ENCODE peak calls at places on chromosomes 6 and 20, in eight cellular contexts. K is A673, F is choroid plexus epithelial cell, X is HCT116, C is HAP-1, N is psoas muscle, J is neural progenitor cell, E is fibroblast of pulmonary artery. V is an unnamed sample.

GRCh38 chr6:34138924-34139323 is 7.0 kb downstream of the GRM4 start:
- DNase-seq in K (no peak), C (no peak), E (no peak), F (no peak), N (no peak), J (peak), X (no peak), V (no peak)

GRCh38 chr6:169782966-169783760 is 31.7 kb downstream of the ERMARD start:
- DNase-seq in J (no peak), C (no peak), F (no peak), E (no peak), K (no peak), N (no peak), X (no peak), V (no peak)

GRCh38 chr6:3546121-3546520 is 89.3 kb upstream of the SLC22A23 start:
- DNase-seq in C (no peak), E (no peak), K (no peak), J (no peak), N (no peak), X (no peak), F (no peak), V (no peak)

GRCh38 chr20:31569163-31570020 is 35.7 kb upstream of the ID1 start:
- DNase-seq in N (peak), F (peak), K (peak), E (peak), J (peak), C (peak), X (no peak), V (peak)

GRCh38 chr20:21303872-21304586 is 898 bp downstream of the XRN2 start:
- DNase-seq in J (no peak), X (no peak), K (peak), E (peak), N (no peak), F (peak), C (no peak), V (no peak)

GRCh38 chr6:131694832-131695426 is 6.3 kb downstream of the OR2A4 start:
- DNase-seq in E (peak), K (peak), F (peak), N (no peak), X (peak), C (peak), J (peak), V (peak)

GRCh38 chr20:12581644-12582350 is 427.0 kb upstream of the SPTLC3 start:
- DNase-seq in X (no peak), K (no peak), J (no peak), E (no peak), C (no peak), F (no peak), N (no peak), V (no peak)

GRCh38 chr6:42168650-42169049 is 4.5 kb upstream of the GUCA1A start:
- DNase-seq in C (no peak), J (no peak), F (no peak), K (no peak), N (no peak), E (no peak), X (no peak), V (no peak)

GRCh38 chr6:107032051-107032450 is 4.1 kb downstream of the MTRES1 start:
- DNase-seq in K (no peak), X (no peak), J (no peak), C (no peak), E (peak), N (no peak), F (no peak), V (no peak)

GRCh38 chr20:3174442-3175263 is 1.3 kb upstream of the LZTS3 start:
- DNase-seq in E (peak), C (peak), F (peak), J (peak), K (peak), N (no peak), X (peak), V (no peak)

GRCh38 chr6:91376686-91377085 is 789.8 kb upstream of the MAP3K7 start:
- DNase-seq in K (peak), F (no peak), J (no peak), X (no peak), E (no peak), N (no peak), C (no peak), V (peak)

GRCh38 chr6:142421285-142422202 is 119.7 kb downstream of the ADGRG6 start:
- DNase-seq in F (no peak), N (no peak), J (no peak), K (peak), C (no peak), E (no peak), X (no peak), V (no peak)

GRCh38 chr6:121652726-121653623 is 217.5 kb downstream of the GJA1 start:
- DNase-seq in X (peak), N (no peak), K (peak), F (peak), J (no peak), C (no peak), E (peak), V (no peak)

GRCh38 chr20:39036011-39036410 is 73.9 kb downstream of the DHX35 start:
- DNase-seq in X (no peak), K (no peak), N (no peak), F (peak), J (no peak), C (no peak), E (peak), V (no peak)

GRCh38 chr6:32173051-32173727 is 2.7 kb downstream of the AGPAT1 start:
- DNase-seq in J (no peak), N (no peak), C (no peak), X (no peak), E (no peak), F (no peak), K (no peak), V (no peak)

GRCh38 chr6:100730581-100730980 is 150.5 kb downstream of the ASCC3 start:
- DNase-seq in N (no peak), E (no peak), X (no peak), J (no peak), K (peak), C (peak), F (no peak), V (no peak)

GRCh38 chr6:26743941-26744699 is 84.6 kb upstream of the ZNF322 start:
- DNase-seq in K (no peak), J (peak), C (no peak), N (no peak), E (no peak), F (no peak), X (no peak), V (no peak)

GRCh38 chr20:44314870-44315269 is 3.9 kb upstream of the FITM2 start:
- DNase-seq in N (no peak), K (no peak), C (no peak), X (no peak), J (no peak), E (no peak), F (no peak), V (no peak)

GRCh38 chr6:46704562-46704961 is 16.9 kb downstream of the TDRD6 start:
- DNase-seq in J (peak), N (no peak), C (no peak), E (peak), X (peak), F (peak), K (peak), V (no peak)

GRCh38 chr6:43713611-43714310 is 26.2 kb upstream of the MRPS18A start:
- DNase-seq in N (no peak), F (no peak), C (no peak), X (no peak), E (no peak), K (no peak), J (no peak), V (no peak)

GRCh38 chr6:43714311-43715055 is 26.9 kb upstream of the MRPS18A start:
- DNase-seq in X (no peak), K (peak), N (peak), F (peak), C (no peak), J (peak), E (peak), V (no peak)

GRCh38 chr6:43716099-43716498 is 28.5 kb upstream of the MRPS18A start:
- DNase-seq in F (peak), K (peak), E (peak), J (no peak), X (no peak), C (no peak), N (peak), V (no peak)

GRCh38 chr6:43717389-43717788 is 29.8 kb upstream of the MRPS18A start:
- DNase-seq in C (no peak), K (no peak), J (no peak), N (no peak), X (no peak), F (no peak), E (no peak), V (no peak)

GRCh38 chr6:43715056-43715788 is 27.6 kb upstream of the MRPS18A start:
- DNase-seq in K (no peak), E (no peak), X (no peak), C (no peak), F (no peak), J (no peak), N (no peak), V (no peak)
- H3K4me3 ChIP-seq in K (no peak), E (no peak), X (no peak), C (no peak), F (no peak), J (no peak), N (no peak), V (no peak)

DNA sequence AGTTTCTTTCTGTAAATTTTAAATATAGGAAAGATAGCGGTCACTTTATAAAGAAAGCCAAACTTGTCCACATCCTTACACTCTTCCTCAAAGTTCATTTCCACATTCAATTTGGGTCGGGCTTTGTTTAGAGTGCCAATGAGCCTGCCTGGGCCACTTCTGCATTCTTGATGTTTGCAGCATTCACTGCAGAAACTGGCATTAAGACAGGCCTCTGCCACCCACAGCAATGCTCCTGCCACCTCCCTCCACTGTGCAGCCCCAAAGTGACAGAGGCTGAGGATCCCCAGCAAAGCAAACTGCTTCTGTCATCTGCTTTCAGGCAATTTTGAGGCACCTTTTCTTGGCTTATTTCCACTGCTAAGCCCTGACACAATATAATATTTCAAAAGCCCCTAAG is 61.2 kb downstream of the TNFAIP3 start:
- DNase-seq in E (no peak), X (no peak), C (no peak), J (no peak), K (no peak), N (no peak), F (no peak), V (peak)
- H3K4me3 ChIP-seq in E (no peak), X (no peak), C (no peak), J (no peak), K (no peak), N (no peak), F (no peak), V (no peak)

GRCh38 chr20:53738945-53739798 is 145.5 kb upstream of the ZNF217 start:
- DNase-seq in E (peak), N (no peak), K (no peak), X (no peak), C (no peak), J (no peak), F (peak), V (no peak)
- H3K4me3 ChIP-seq in E (no peak), N (peak), K (no peak), X (no peak), C (peak), J (peak), F (no peak), V (no peak)

GRCh38 chr6:35719407-35719829 is 17.4 kb upstream of the ARMC12 start:
- DNase-seq in K (no peak), J (no peak), X (no peak), C (no peak), N (no peak), F (no peak), E (no peak), V (no peak)
- H3K4me3 ChIP-seq in K (no peak), J (no peak), X (no peak), C (no peak), N (peak), F (peak), E (peak), V (no peak)

GRCh38 chr6:35924146-35924545 is 3.2 kb upstream of the SRPK1 start:
- DNase-seq in N (no peak), X (no peak), E (no peak), F (no peak), K (no peak), J (no peak), C (no peak), V (no peak)

GRCh38 chr6:35919827-35920751 is 809 bp downstream of the SRPK1 start:
- DNase-seq in C (peak), X (no peak), F (peak), E (peak), N (no peak), K (peak), J (peak), V (peak)

GRCh38 chr6:35919085-35919826 is 1.6 kb downstream of the SRPK1 start:
- DNase-seq in J (peak), F (peak), C (no peak), N (no peak), K (no peak), E (peak), X (no peak), V (no peak)

GRCh38 chr6:35920793-35921732 is at the start of gene SRPK1:
- DNase-seq in K (peak), C (peak), F (peak), E (peak), J (peak), N (peak), X (peak), V (peak)

GRCh38 chr6:35922139-35922554 is 1.2 kb upstream of the SRPK1 start:
- DNase-seq in X (no peak), K (no peak), E (no peak), C (no peak), F (no peak), N (no peak), J (no peak), V (no peak)
- H3K4me3 ChIP-seq in X (peak), K (peak), E (no peak), C (no peak), F (no peak), N (peak), J (peak), V (no peak)

GRCh38 chr20:62160253-62160652 is 16.7 kb downstream of the SS18L1 start:
- DNase-seq in N (no peak), K (no peak), C (no peak), X (no peak), E (no peak), J (no peak), F (no peak), V (no peak)
- H3K4me3 ChIP-seq in N (no peak), K (no peak), C (no peak), X (no peak), E (no peak), J (no peak), F (no peak), V (no peak)

GRCh38 chr6:147046131-147046530 is 158.1 kb upstream of the STXBP5 start:
- DNase-seq in F (no peak), C (no peak), K (peak), J (no peak), N (no peak), X (no peak), E (no peak), V (no peak)

GRCh38 chr6:147040521-147040920 is 163.7 kb upstream of the STXBP5 start:
- DNase-seq in E (no peak), K (no peak), N (no peak), X (no peak), F (no peak), C (no peak), J (no peak), V (no peak)

GRCh38 chr6:147048930-147049329 is 155.3 kb upstream of the STXBP5 start:
- DNase-seq in K (no peak), J (no peak), C (no peak), N (no peak), F (no peak), X (no peak), E (no peak), V (no peak)

GRCh38 chr6:147040041-147040440 is 164.2 kb upstream of the STXBP5 start:
- DNase-seq in N (no peak), F (peak), K (no peak), J (no peak), X (no peak), E (peak), C (no peak), V (no peak)

GRCh38 chr6:147043994-147044477 is 160.2 kb upstream of the STXBP5 start:
- DNase-seq in N (no peak), E (peak), J (no peak), K (no peak), X (no peak), F (no peak), C (no peak), V (no peak)
- H3K4me3 ChIP-seq in N (no peak), E (no peak), J (no peak), K (no peak), X (no peak), F (no peak), C (no peak), V (no peak)

GRCh38 chr6:18022398-18023231 is 35.2 kb upstream of the KIF13A start:
- DNase-seq in C (peak), J (peak), X (no peak), K (peak), N (no peak), F (peak), E (peak), V (no peak)
- H3K4me3 ChIP-seq in C (no peak), J (peak), X (no peak), K (no peak), N (no peak), F (no peak), E (peak), V (no peak)